ENCODE peak calls at places on chromosomes 6 and 20, in seven cellular contexts. B is SJSA1; A is activated gamma-delta T cell treated with Interleukin-2 at 50 U/mL for 16 hours; T is stimulated activated effector memory CD8-positive, alpha-beta T cell treated with anti-CD3 and anti-CD28 coated beads, Interleukin-12 subunit alpha, Interleukin-12 subunit beta, amount 100 ng/mL, for 72 hours; W is fibroblast of lung; E is activated CD4-positive, alpha-beta T cell treated with anti-CD3 and anti-CD28 coated beads, Interleukin-2, amount 50 U/mL, for 1 hour; M is GM23248. G is an unnamed sample.

GRCh38 chr6:143139239-143139784 is 78.6 kb downstream of the AIG1 start:
- DNase-seq in B (no peak), A (no peak), T (no peak), W (no peak), E (no peak), M (peak; percentile 73), G (no peak)

GRCh38 chr6:4564746-4565145 is 211.5 kb upstream of the CDYL start:
- DNase-seq in B (no peak), A (no peak), T (no peak), W (peak; percentile 18), E (no peak), M (no peak), G (no peak)

GRCh38 chr6:160431231-160431630 is 83.1 kb downstream of the SLC22A3 start:
- DNase-seq in B (no peak), A (no peak), T (no peak), W (peak; percentile 97), E (no peak), M (peak; percentile 78), G (no peak)

GRCh38 chr6:71139249-71139648 is 149.4 kb upstream of the OGFRL1 start:
- DNase-seq in B (peak; percentile 79), A (no peak), T (no peak), W (peak; percentile 76), E (no peak), M (no peak), G (no peak)

GRCh38 chr6:71533939-71534379 is 245.3 kb downstream of the OGFRL1 start:
- DNase-seq in B (no peak), A (no peak), T (no peak), W (peak; percentile 15), E (no peak), M (peak; percentile 54), G (no peak)

GRCh38 chr6:108937170-108937569 is 88.9 kb downstream of the ARMC2 start:
- DNase-seq in B (no peak), A (no peak), T (no peak), W (no peak), E (no peak), M (no peak), G (no peak)

GRCh38 chr6:81023007-81023582 is 729.4 kb downstream of the TENT5A start:
- DNase-seq in B (no peak), A (no peak), T (no peak), W (peak; percentile 18), E (no peak), M (no peak), G (no peak)

GRCh38 chr6:2940010-2940850 is 31.1 kb downstream of the SERPINB6 start:
- DNase-seq in B (peak; percentile 19), A (peak; percentile 58), T (peak; percentile 56), W (no peak), E (peak; percentile 63), M (no peak), G (peak; percentile 57)

GRCh38 chr6:11496152-11497060 is 41.1 kb upstream of the TMEM170B start:
- DNase-seq in B (peak; percentile 76), A (peak; percentile 71), T (peak; percentile 63), W (peak; percentile 68), E (peak; percentile 59), M (peak; percentile 86), G (peak; percentile 34)

GRCh38 chr6:100665041-100665380 is 200.3 kb upstream of the SIM1 start:
- DNase-seq in B (no peak), A (no peak), T (no peak), W (no peak), E (no peak), M (no peak), G (peak; percentile 0)

GRCh38 chr6:125099211-125100017 is 54.2 kb upstream of the TPD52L1 start:
- DNase-seq in B (peak; percentile 86), A (no peak), T (no peak), W (peak; percentile 71), E (peak; percentile 1), M (peak; percentile 82), G (no peak)

GRCh38 chr20:59421920-59422637 is 121.7 kb downstream of the EDN3 start:
- DNase-seq in B (no peak), A (no peak), T (no peak), W (no peak), E (no peak), M (no peak), G (no peak)

GRCh38 chr6:158799051-158799792 is 19.9 kb downstream of the EZR start:
- DNase-seq in B (no peak), A (no peak), T (no peak), W (peak; percentile 74), E (no peak), M (peak; percentile 25), G (no peak)

GRCh38 chr20:12698817-12699216 is 310.0 kb upstream of the SPTLC3 start:
- DNase-seq in B (no peak), A (no peak), T (no peak), W (no peak), E (no peak), M (no peak), G (no peak)